ENCODE peak calls at places on chromosomes 4 and X, in eight cellular contexts. One of them, this sample, is unnamed.

GRCh38 chr4:14667624-14668295 is 334.5 kb upstream of the CPEB2 start:
- DNase-seq in EH: peak
- DNase-seq in astrocyte of the hippocampus: peak
- DNase-seq in stomach: no peak
- DNase-seq in activated CD4-positive, alpha-beta memory T cell treated with anti-CD3 and anti-CD28 coated beads, Interleukin-2, amount 10 ng/mL, durations not matched to agents 7 days and 5 days: no peak
- DNase-seq in stimulated activated CD4-positive, alpha-beta T cell treated with anti-CD3 and anti-CD28 coated beads, TNF-alpha, amount 100 ng/mL, for 4 hours: no peak
- DNase-seq in A549: no peak
- DNase-seq in NCI-H748 treated with DMSO at 0.1 percent for 48 hours: no peak
- DNase-seq in this sample: peak

GRCh38 chrX:12974217-12974796 is 603 bp upstream of the TMSB4X start:
- DNase-seq in EH: peak
- DNase-seq in astrocyte of the hippocampus: peak
- DNase-seq in activated CD4-positive, alpha-beta memory T cell treated with anti-CD3 and anti-CD28 coated beads, Interleukin-2, amount 10 ng/mL, durations not matched to agents 7 days and 5 days: peak
- DNase-seq in NCI-H748 treated with DMSO at 0.1 percent for 48 hours: peak
- DNase-seq in stimulated activated CD4-positive, alpha-beta T cell treated with anti-CD3 and anti-CD28 coated beads, TNF-alpha, amount 100 ng/mL, for 4 hours: no peak
- DNase-seq in stomach: peak
- DNase-seq in A549: peak
- DNase-seq in this sample: no peak

GRCh38 chrX:1824855-1825254 is 210.0 kb downstream of the ASMT start:
- DNase-seq in NCI-H748 treated with DMSO at 0.1 percent for 48 hours: no peak
- DNase-seq in stomach: peak
- DNase-seq in stimulated activated CD4-positive, alpha-beta T cell treated with anti-CD3 and anti-CD28 coated beads, TNF-alpha, amount 100 ng/mL, for 4 hours: no peak
- DNase-seq in EH: no peak
- DNase-seq in A549: no peak
- DNase-seq in activated CD4-positive, alpha-beta memory T cell treated with anti-CD3 and anti-CD28 coated beads, Interleukin-2, amount 10 ng/mL, durations not matched to agents 7 days and 5 days: no peak
- DNase-seq in astrocyte of the hippocampus: no peak
- DNase-seq in this sample: no peak

GRCh38 chr4:150402968-150403367 is 179.0 kb upstream of the MAB21L2 start:
- DNase-seq in astrocyte of the hippocampus: peak
- DNase-seq in activated CD4-positive, alpha-beta memory T cell treated with anti-CD3 and anti-CD28 coated beads, Interleukin-2, amount 10 ng/mL, durations not matched to agents 7 days and 5 days: no peak
- DNase-seq in A549: no peak
- DNase-seq in stimulated activated CD4-positive, alpha-beta T cell treated with anti-CD3 and anti-CD28 coated beads, TNF-alpha, amount 100 ng/mL, for 4 hours: no peak
- DNase-seq in EH: no peak
- DNase-seq in NCI-H748 treated with DMSO at 0.1 percent for 48 hours: peak
- DNase-seq in stomach: peak
- DNase-seq in this sample: peak

GRCh38 chr4:57146444-57146843 is 36.3 kb upstream of the IGFBP7 start:
- DNase-seq in EH: no peak
- DNase-seq in A549: no peak
- DNase-seq in astrocyte of the hippocampus: no peak
- DNase-seq in stomach: no peak
- DNase-seq in stimulated activated CD4-positive, alpha-beta T cell treated with anti-CD3 and anti-CD28 coated beads, TNF-alpha, amount 100 ng/mL, for 4 hours: no peak
- DNase-seq in NCI-H748 treated with DMSO at 0.1 percent for 48 hours: no peak
- DNase-seq in activated CD4-positive, alpha-beta memory T cell treated with anti-CD3 and anti-CD28 coated beads, Interleukin-2, amount 10 ng/mL, durations not matched to agents 7 days and 5 days: no peak
- DNase-seq in this sample: no peak

GRCh38 chrX:12396584-12396983 is 258.3 kb downstream of the FRMPD4 start:
- DNase-seq in astrocyte of the hippocampus: no peak
- DNase-seq in activated CD4-positive, alpha-beta memory T cell treated with anti-CD3 and anti-CD28 coated beads, Interleukin-2, amount 10 ng/mL, durations not matched to agents 7 days and 5 days: no peak
- DNase-seq in stimulated activated CD4-positive, alpha-beta T cell treated with anti-CD3 and anti-CD28 coated beads, TNF-alpha, amount 100 ng/mL, for 4 hours: no peak
- DNase-seq in A549: no peak
- DNase-seq in EH: no peak
- DNase-seq in stomach: no peak
- DNase-seq in NCI-H748 treated with DMSO at 0.1 percent for 48 hours: no peak
- DNase-seq in this sample: no peak

GRCh38 chr4:85039526-85039925 is 73.0 kb upstream of the WDFY3 start:
- DNase-seq in stimulated activated CD4-positive, alpha-beta T cell treated with anti-CD3 and anti-CD28 coated beads, TNF-alpha, amount 100 ng/mL, for 4 hours: no peak
- DNase-seq in astrocyte of the hippocampus: no peak
- DNase-seq in NCI-H748 treated with DMSO at 0.1 percent for 48 hours: no peak
- DNase-seq in A549: no peak
- DNase-seq in EH: peak
- DNase-seq in activated CD4-positive, alpha-beta memory T cell treated with anti-CD3 and anti-CD28 coated beads, Interleukin-2, amount 10 ng/mL, durations not matched to agents 7 days and 5 days: no peak
- DNase-seq in stomach: no peak
- DNase-seq in this sample: peak

GRCh38 chr4:144171697-144172096 is 31.2 kb upstream of the GYPA start:
- DNase-seq in EH: no peak
- DNase-seq in NCI-H748 treated with DMSO at 0.1 percent for 48 hours: no peak
- DNase-seq in A549: no peak
- DNase-seq in astrocyte of the hippocampus: peak
- DNase-seq in activated CD4-positive, alpha-beta memory T cell treated with anti-CD3 and anti-CD28 coated beads, Interleukin-2, amount 10 ng/mL, durations not matched to agents 7 days and 5 days: no peak
- DNase-seq in stimulated activated CD4-positive, alpha-beta T cell treated with anti-CD3 and anti-CD28 coated beads, TNF-alpha, amount 100 ng/mL, for 4 hours: no peak
- DNase-seq in stomach: no peak
- DNase-seq in this sample: peak

GRCh38 chrX:135421932-135422809 is at the start of gene SMIM10L2A:
- DNase-seq in activated CD4-positive, alpha-beta memory T cell treated with anti-CD3 and anti-CD28 coated beads, Interleukin-2, amount 10 ng/mL, durations not matched to agents 7 days and 5 days: no peak
- DNase-seq in EH: no peak
- DNase-seq in stimulated activated CD4-positive, alpha-beta T cell treated with anti-CD3 and anti-CD28 coated beads, TNF-alpha, amount 100 ng/mL, for 4 hours: no peak
- DNase-seq in A549: no peak
- DNase-seq in stomach: no peak
- DNase-seq in astrocyte of the hippocampus: no peak
- DNase-seq in NCI-H748 treated with DMSO at 0.1 percent for 48 hours: no peak
- DNase-seq in this sample: no peak

GRCh38 chr4:152780267-152780811 is 585 bp downstream of the ARFIP1 start:
- DNase-seq in stomach: no peak
- DNase-seq in EH: peak
- DNase-seq in astrocyte of the hippocampus: no peak
- DNase-seq in activated CD4-positive, alpha-beta memory T cell treated with anti-CD3 and anti-CD28 coated beads, Interleukin-2, amount 10 ng/mL, durations not matched to agents 7 days and 5 days: no peak
- DNase-seq in NCI-H748 treated with DMSO at 0.1 percent for 48 hours: no peak
- DNase-seq in stimulated activated CD4-positive, alpha-beta T cell treated with anti-CD3 and anti-CD28 coated beads, TNF-alpha, amount 100 ng/mL, for 4 hours: no peak
- DNase-seq in A549: no peak
- DNase-seq in this sample: peak

GRCh38 chr4:52824603-52825310 is 37.4 kb upstream of the RASL11B start:
- DNase-seq in astrocyte of the hippocampus: peak
- DNase-seq in EH: peak
- DNase-seq in A549: no peak
- DNase-seq in activated CD4-positive, alpha-beta memory T cell treated with anti-CD3 and anti-CD28 coated beads, Interleukin-2, amount 10 ng/mL, durations not matched to agents 7 days and 5 days: no peak
- DNase-seq in NCI-H748 treated with DMSO at 0.1 percent for 48 hours: no peak
- DNase-seq in stimulated activated CD4-positive, alpha-beta T cell treated with anti-CD3 and anti-CD28 coated beads, TNF-alpha, amount 100 ng/mL, for 4 hours: no peak
- DNase-seq in stomach: peak
- DNase-seq in this sample: peak

GRCh38 chr4:17276821-17277220 is 235.1 kb downstream of the QDPR start:
- DNase-seq in activated CD4-positive, alpha-beta memory T cell treated with anti-CD3 and anti-CD28 coated beads, Interleukin-2, amount 10 ng/mL, durations not matched to agents 7 days and 5 days: no peak
- DNase-seq in stimulated activated CD4-positive, alpha-beta T cell treated with anti-CD3 and anti-CD28 coated beads, TNF-alpha, amount 100 ng/mL, for 4 hours: no peak
- DNase-seq in EH: peak
- DNase-seq in NCI-H748 treated with DMSO at 0.1 percent for 48 hours: no peak
- DNase-seq in astrocyte of the hippocampus: peak
- DNase-seq in A549: no peak
- DNase-seq in stomach: no peak
- DNase-seq in this sample: no peak

GRCh38 chrX:21723814-21724213 is 34.1 kb downstream of the SMPX start:
- DNase-seq in EH: no peak
- DNase-seq in stomach: no peak
- DNase-seq in astrocyte of the hippocampus: no peak
- DNase-seq in activated CD4-positive, alpha-beta memory T cell treated with anti-CD3 and anti-CD28 coated beads, Interleukin-2, amount 10 ng/mL, durations not matched to agents 7 days and 5 days: no peak
- DNase-seq in NCI-H748 treated with DMSO at 0.1 percent for 48 hours: no peak
- DNase-seq in A549: no peak
- DNase-seq in stimulated activated CD4-positive, alpha-beta T cell treated with anti-CD3 and anti-CD28 coated beads, TNF-alpha, amount 100 ng/mL, for 4 hours: no peak
- DNase-seq in this sample: no peak

GRCh38 chr4:4872148-4872903 is 12.9 kb downstream of the MSX1 start:
- DNase-seq in A549: no peak
- DNase-seq in EH: no peak
- DNase-seq in activated CD4-positive, alpha-beta memory T cell treated with anti-CD3 and anti-CD28 coated beads, Interleukin-2, amount 10 ng/mL, durations not matched to agents 7 days and 5 days: no peak
- DNase-seq in stomach: no peak
- DNase-seq in NCI-H748 treated with DMSO at 0.1 percent for 48 hours: no peak
- DNase-seq in stimulated activated CD4-positive, alpha-beta T cell treated with anti-CD3 and anti-CD28 coated beads, TNF-alpha, amount 100 ng/mL, for 4 hours: no peak
- DNase-seq in astrocyte of the hippocampus: no peak
- DNase-seq in this sample: no peak

GRCh38 chr4:13750594-13750993 is 123.1 kb upstream of the BOD1L1 start:
- DNase-seq in astrocyte of the hippocampus: no peak
- DNase-seq in A549: no peak
- DNase-seq in activated CD4-positive, alpha-beta memory T cell treated with anti-CD3 and anti-CD28 coated beads, Interleukin-2, amount 10 ng/mL, durations not matched to agents 7 days and 5 days: no peak
- DNase-seq in stimulated activated CD4-positive, alpha-beta T cell treated with anti-CD3 and anti-CD28 coated beads, TNF-alpha, amount 100 ng/mL, for 4 hours: no peak
- DNase-seq in EH: no peak
- DNase-seq in stomach: no peak
- DNase-seq in NCI-H748 treated with DMSO at 0.1 percent for 48 hours: no peak
- DNase-seq in this sample: peak

GRCh38 chr4:154781126-154781982 is at the start of gene RBM46:
- DNase-seq in EH: no peak
- DNase-seq in activated CD4-positive, alpha-beta memory T cell treated with anti-CD3 and anti-CD28 coated beads, Interleukin-2, amount 10 ng/mL, durations not matched to agents 7 days and 5 days: no peak
- DNase-seq in astrocyte of the hippocampus: no peak
- DNase-seq in stomach: no peak
- DNase-seq in stimulated activated CD4-positive, alpha-beta T cell treated with anti-CD3 and anti-CD28 coated beads, TNF-alpha, amount 100 ng/mL, for 4 hours: no peak
- DNase-seq in NCI-H748 treated with DMSO at 0.1 percent for 48 hours: no peak
- DNase-seq in A549: no peak
- DNase-seq in this sample: no peak

GRCh38 chr4:25397305-25397704 is 20.2 kb downstream of the ANAPC4 start:
- DNase-seq in A549: no peak
- DNase-seq in stimulated activated CD4-positive, alpha-beta T cell treated with anti-CD3 and anti-CD28 coated beads, TNF-alpha, amount 100 ng/mL, for 4 hours: no peak
- DNase-seq in astrocyte of the hippocampus: no peak
- DNase-seq in NCI-H748 treated with DMSO at 0.1 percent for 48 hours: no peak
- DNase-seq in EH: no peak
- DNase-seq in stomach: no peak
- DNase-seq in activated CD4-positive, alpha-beta memory T cell treated with anti-CD3 and anti-CD28 coated beads, Interleukin-2, amount 10 ng/mL, durations not matched to agents 7 days and 5 days: no peak
- DNase-seq in this sample: no peak

GRCh38 chrX:106612403-106612789 is 618 bp downstream of the RADX start:
- DNase-seq in NCI-H748 treated with DMSO at 0.1 percent for 48 hours: peak
- DNase-seq in stimulated activated CD4-positive, alpha-beta T cell treated with anti-CD3 and anti-CD28 coated beads, TNF-alpha, amount 100 ng/mL, for 4 hours: no peak
- DNase-seq in stomach: no peak
- DNase-seq in activated CD4-positive, alpha-beta memory T cell treated with anti-CD3 and anti-CD28 coated beads, Interleukin-2, amount 10 ng/mL, durations not matched to agents 7 days and 5 days: no peak
- DNase-seq in A549: no peak
- DNase-seq in astrocyte of the hippocampus: peak
- DNase-seq in EH: no peak
- DNase-seq in this sample: no peak

GRCh38 chr4:168630445-168631187 is 133.8 kb downstream of the PALLD start:
- DNase-seq in A549: peak
- DNase-seq in EH: peak
- DNase-seq in astrocyte of the hippocampus: peak
- DNase-seq in stomach: no peak
- DNase-seq in stimulated activated CD4-positive, alpha-beta T cell treated with anti-CD3 and anti-CD28 coated beads, TNF-alpha, amount 100 ng/mL, for 4 hours: no peak
- DNase-seq in NCI-H748 treated with DMSO at 0.1 percent for 48 hours: no peak
- DNase-seq in activated CD4-positive, alpha-beta memory T cell treated with anti-CD3 and anti-CD28 coated beads, Interleukin-2, amount 10 ng/mL, durations not matched to agents 7 days and 5 days: no peak
- DNase-seq in this sample: peak

GRCh38 chr4:53693408-53693807 is 102.1 kb upstream of the LNX1 start:
- DNase-seq in A549: no peak
- DNase-seq in astrocyte of the hippocampus: peak
- DNase-seq in NCI-H748 treated with DMSO at 0.1 percent for 48 hours: peak
- DNase-seq in stimulated activated CD4-positive, alpha-beta T cell treated with anti-CD3 and anti-CD28 coated beads, TNF-alpha, amount 100 ng/mL, for 4 hours: no peak
- DNase-seq in activated CD4-positive, alpha-beta memory T cell treated with anti-CD3 and anti-CD28 coated beads, Interleukin-2, amount 10 ng/mL, durations not matched to agents 7 days and 5 days: no peak
- DNase-seq in EH: no peak
- DNase-seq in stomach: no peak
- DNase-seq in this sample: peak

GRCh38 chrX:107619836-107620235 is 8.5 kb upstream of the PRPS1 start:
- DNase-seq in stomach: no peak
- DNase-seq in activated CD4-positive, alpha-beta memory T cell treated with anti-CD3 and anti-CD28 coated beads, Interleukin-2, amount 10 ng/mL, durations not matched to agents 7 days and 5 days: no peak
- DNase-seq in A549: no peak
- DNase-seq in stimulated activated CD4-positive, alpha-beta T cell treated with anti-CD3 and anti-CD28 coated beads, TNF-alpha, amount 100 ng/mL, for 4 hours: no peak
- DNase-seq in NCI-H748 treated with DMSO at 0.1 percent for 48 hours: no peak
- DNase-seq in astrocyte of the hippocampus: no peak
- DNase-seq in EH: no peak
- DNase-seq in this sample: no peak

GRCh38 chr4:101264550-101264949 is 82.8 kb downstream of the PPP3CA start:
- DNase-seq in astrocyte of the hippocampus: no peak
- DNase-seq in stimulated activated CD4-positive, alpha-beta T cell treated with anti-CD3 and anti-CD28 coated beads, TNF-alpha, amount 100 ng/mL, for 4 hours: no peak
- DNase-seq in stomach: no peak
- DNase-seq in EH: no peak
- DNase-seq in activated CD4-positive, alpha-beta memory T cell treated with anti-CD3 and anti-CD28 coated beads, Interleukin-2, amount 10 ng/mL, durations not matched to agents 7 days and 5 days: no peak
- DNase-seq in A549: no peak
- DNase-seq in NCI-H748 treated with DMSO at 0.1 percent for 48 hours: peak
- DNase-seq in this sample: no peak

GRCh38 chr4:39312821-39313220 is 53.3 kb downstream of the RFC1 start:
- DNase-seq in EH: no peak
- DNase-seq in astrocyte of the hippocampus: no peak
- DNase-seq in NCI-H748 treated with DMSO at 0.1 percent for 48 hours: no peak
- DNase-seq in stimulated activated CD4-positive, alpha-beta T cell treated with anti-CD3 and anti-CD28 coated beads, TNF-alpha, amount 100 ng/mL, for 4 hours: no peak
- DNase-seq in stomach: no peak
- DNase-seq in activated CD4-positive, alpha-beta memory T cell treated with anti-CD3 and anti-CD28 coated beads, Interleukin-2, amount 10 ng/mL, durations not matched to agents 7 days and 5 days: no peak
- DNase-seq in A549: no peak
- DNase-seq in this sample: no peak

GRCh38 chrX:85108165-85108564 is 104.5 kb downstream of the APOOL start:
- DNase-seq in A549: no peak
- DNase-seq in NCI-H748 treated with DMSO at 0.1 percent for 48 hours: no peak
- DNase-seq in astrocyte of the hippocampus: no peak
- DNase-seq in stimulated activated CD4-positive, alpha-beta T cell treated with anti-CD3 and anti-CD28 coated beads, TNF-alpha, amount 100 ng/mL, for 4 hours: no peak
- DNase-seq in EH: no peak
- DNase-seq in activated CD4-positive, alpha-beta memory T cell treated with anti-CD3 and anti-CD28 coated beads, Interleukin-2, amount 10 ng/mL, durations not matched to agents 7 days and 5 days: no peak
- DNase-seq in stomach: no peak
- DNase-seq in this sample: no peak

GRCh38 chrX:119145241-119145653 is 17.6 kb upstream of the KIAA1210 start:
- DNase-seq in activated CD4-positive, alpha-beta memory T cell treated with anti-CD3 and anti-CD28 coated beads, Interleukin-2, amount 10 ng/mL, durations not matched to agents 7 days and 5 days: no peak
- DNase-seq in stimulated activated CD4-positive, alpha-beta T cell treated with anti-CD3 and anti-CD28 coated beads, TNF-alpha, amount 100 ng/mL, for 4 hours: no peak
- DNase-seq in astrocyte of the hippocampus: peak
- DNase-seq in NCI-H748 treated with DMSO at 0.1 percent for 48 hours: no peak
- DNase-seq in A549: peak
- DNase-seq in EH: peak
- DNase-seq in stomach: no peak
- DNase-seq in this sample: no peak

GRCh38 chr4:101865501-101866062 is 75.1 kb downstream of the BANK1 start:
- DNase-seq in NCI-H748 treated with DMSO at 0.1 percent for 48 hours: no peak
- DNase-seq in stimulated activated CD4-positive, alpha-beta T cell treated with anti-CD3 and anti-CD28 coated beads, TNF-alpha, amount 100 ng/mL, for 4 hours: no peak
- DNase-seq in EH: peak
- DNase-seq in A549: peak
- DNase-seq in astrocyte of the hippocampus: peak
- DNase-seq in stomach: no peak
- DNase-seq in activated CD4-positive, alpha-beta memory T cell treated with anti-CD3 and anti-CD28 coated beads, Interleukin-2, amount 10 ng/mL, durations not matched to agents 7 days and 5 days: no peak
- DNase-seq in this sample: no peak

GRCh38 chrX:35919536-35920309 is at the start of gene CFAP47:
- DNase-seq in astrocyte of the hippocampus: peak
- DNase-seq in EH: no peak
- DNase-seq in A549: peak
- DNase-seq in activated CD4-positive, alpha-beta memory T cell treated with anti-CD3 and anti-CD28 coated beads, Interleukin-2, amount 10 ng/mL, durations not matched to agents 7 days and 5 days: no peak
- DNase-seq in stomach: peak
- DNase-seq in NCI-H748 treated with DMSO at 0.1 percent for 48 hours: peak
- DNase-seq in stimulated activated CD4-positive, alpha-beta T cell treated with anti-CD3 and anti-CD28 coated beads, TNF-alpha, amount 100 ng/mL, for 4 hours: no peak
- DNase-seq in this sample: peak

GRCh38 chrX:136192135-136192534 is 44.8 kb downstream of the FHL1 start:
- DNase-seq in EH: no peak
- DNase-seq in NCI-H748 treated with DMSO at 0.1 percent for 48 hours: no peak
- DNase-seq in activated CD4-positive, alpha-beta memory T cell treated with anti-CD3 and anti-CD28 coated beads, Interleukin-2, amount 10 ng/mL, durations not matched to agents 7 days and 5 days: no peak
- DNase-seq in stimulated activated CD4-positive, alpha-beta T cell treated with anti-CD3 and anti-CD28 coated beads, TNF-alpha, amount 100 ng/mL, for 4 hours: no peak
- DNase-seq in astrocyte of the hippocampus: no peak
- DNase-seq in stomach: no peak
- DNase-seq in A549: no peak
- DNase-seq in this sample: no peak

GRCh38 chr4:66741081-66741480 is 804.2 kb downstream of the CENPC start:
- DNase-seq in activated CD4-positive, alpha-beta memory T cell treated with anti-CD3 and anti-CD28 coated beads, Interleukin-2, amount 10 ng/mL, durations not matched to agents 7 days and 5 days: no peak
- DNase-seq in stomach: no peak
- DNase-seq in EH: peak
- DNase-seq in A549: no peak
- DNase-seq in NCI-H748 treated with DMSO at 0.1 percent for 48 hours: no peak
- DNase-seq in stimulated activated CD4-positive, alpha-beta T cell treated with anti-CD3 and anti-CD28 coated beads, TNF-alpha, amount 100 ng/mL, for 4 hours: no peak
- DNase-seq in astrocyte of the hippocampus: peak
- DNase-seq in this sample: no peak

GRCh38 chr4:153530284-153530995 is 64.3 kb downstream of the TMEM131L start:
- DNase-seq in stomach: no peak
- DNase-seq in NCI-H748 treated with DMSO at 0.1 percent for 48 hours: no peak
- DNase-seq in astrocyte of the hippocampus: no peak
- DNase-seq in activated CD4-positive, alpha-beta memory T cell treated with anti-CD3 and anti-CD28 coated beads, Interleukin-2, amount 10 ng/mL, durations not matched to agents 7 days and 5 days: peak
- DNase-seq in EH: no peak
- DNase-seq in A549: no peak
- DNase-seq in stimulated activated CD4-positive, alpha-beta T cell treated with anti-CD3 and anti-CD28 coated beads, TNF-alpha, amount 100 ng/mL, for 4 hours: peak
- DNase-seq in this sample: no peak

GRCh38 chr4:88017516-88018302 is 10.3 kb downstream of the PKD2 start:
- DNase-seq in activated CD4-positive, alpha-beta memory T cell treated with anti-CD3 and anti-CD28 coated beads, Interleukin-2, amount 10 ng/mL, durations not matched to agents 7 days and 5 days: no peak
- DNase-seq in stimulated activated CD4-positive, alpha-beta T cell treated with anti-CD3 and anti-CD28 coated beads, TNF-alpha, amount 100 ng/mL, for 4 hours: no peak
- DNase-seq in A549: peak
- DNase-seq in NCI-H748 treated with DMSO at 0.1 percent for 48 hours: no peak
- DNase-seq in astrocyte of the hippocampus: peak
- DNase-seq in EH: peak
- DNase-seq in stomach: no peak
- DNase-seq in this sample: peak

GRCh38 chr4:76723373-76723772 is 174.6 kb downstream of the SOWAHB start:
- DNase-seq in EH: peak
- DNase-seq in stomach: no peak
- DNase-seq in stimulated activated CD4-positive, alpha-beta T cell treated with anti-CD3 and anti-CD28 coated beads, TNF-alpha, amount 100 ng/mL, for 4 hours: no peak
- DNase-seq in astrocyte of the hippocampus: no peak
- DNase-seq in activated CD4-positive, alpha-beta memory T cell treated with anti-CD3 and anti-CD28 coated beads, Interleukin-2, amount 10 ng/mL, durations not matched to agents 7 days and 5 days: no peak
- DNase-seq in A549: no peak
- DNase-seq in NCI-H748 treated with DMSO at 0.1 percent for 48 hours: no peak
- DNase-seq in this sample: peak

GRCh38 chr4:168647976-168648375 is 151.1 kb downstream of the PALLD start:
- DNase-seq in EH: no peak
- DNase-seq in stomach: no peak
- DNase-seq in activated CD4-positive, alpha-beta memory T cell treated with anti-CD3 and anti-CD28 coated beads, Interleukin-2, amount 10 ng/mL, durations not matched to agents 7 days and 5 days: no peak
- DNase-seq in astrocyte of the hippocampus: peak
- DNase-seq in A549: no peak
- DNase-seq in stimulated activated CD4-positive, alpha-beta T cell treated with anti-CD3 and anti-CD28 coated beads, TNF-alpha, amount 100 ng/mL, for 4 hours: no peak
- DNase-seq in NCI-H748 treated with DMSO at 0.1 percent for 48 hours: no peak
- DNase-seq in this sample: peak

This sample was measured in renal cortical epithelial cell.